ENCODE peak calls at places on chromosomes 1 and 21, in six cellular contexts. One of them, this sample, is unnamed.

GRCh38 chr1:26472330-26472900 is at the start of gene HMGN2:
- DNase-seq in neuronal stem cell: peak; percentile 87
- DNase-seq in HuH-7.5: peak; percentile 70
- DNase-seq in heart left ventricle: peak; percentile 92
- DNase-seq in T-cell: peak; percentile 84
- DNase-seq in NCI-H1105: peak; percentile 98
- DNase-seq in this sample: peak; percentile 59

GRCh38 chr1:1937061-1937460 is 18.0 kb upstream of the TMEM52 start:
- DNase-seq in neuronal stem cell: no peak
- DNase-seq in heart left ventricle: no peak
- DNase-seq in T-cell: no peak
- DNase-seq in HuH-7.5: no peak
- DNase-seq in NCI-H1105: no peak
- DNase-seq in this sample: no peak

GRCh38 chr1:17909634-17910033 is 154.5 kb downstream of the ACTL8 start:
- DNase-seq in NCI-H1105: no peak
- DNase-seq in T-cell: no peak
- DNase-seq in HuH-7.5: no peak
- DNase-seq in neuronal stem cell: no peak
- DNase-seq in heart left ventricle: no peak
- DNase-seq in this sample: no peak

GRCh38 chr1:67372136-67372535 is 58.1 kb downstream of the SERBP1 start:
- DNase-seq in NCI-H1105: no peak
- DNase-seq in HuH-7.5: no peak
- DNase-seq in T-cell: no peak
- DNase-seq in neuronal stem cell: no peak
- DNase-seq in heart left ventricle: no peak
- DNase-seq in this sample: no peak

GRCh38 chr21:43364851-43365424 is 62.0 kb downstream of the SIK1 start:
- DNase-seq in HuH-7.5: no peak
- DNase-seq in heart left ventricle: no peak
- DNase-seq in neuronal stem cell: no peak
- DNase-seq in NCI-H1105: peak; percentile 83
- DNase-seq in T-cell: no peak
- DNase-seq in this sample: no peak

GRCh38 chr1:5514519-5515183 is 477.6 kb downstream of the NPHP4 start:
- DNase-seq in HuH-7.5: peak; percentile 79
- DNase-seq in NCI-H1105: peak; percentile 72
- DNase-seq in heart left ventricle: peak; percentile 56
- DNase-seq in neuronal stem cell: peak; percentile 48
- DNase-seq in T-cell: peak; percentile 55
- DNase-seq in this sample: no peak

GRCh38 chr1:4664601-4665000 is 10.2 kb downstream of the AJAP1 start:
- DNase-seq in heart left ventricle: no peak
- DNase-seq in HuH-7.5: no peak
- DNase-seq in NCI-H1105: no peak
- DNase-seq in T-cell: no peak
- DNase-seq in neuronal stem cell: no peak
- DNase-seq in this sample: no peak

GRCh38 chr1:189654906-189655305 is 822.8 kb downstream of the BRINP3 start:
- DNase-seq in NCI-H1105: no peak
- DNase-seq in neuronal stem cell: no peak
- DNase-seq in T-cell: no peak
- DNase-seq in heart left ventricle: no peak
- DNase-seq in HuH-7.5: no peak
- DNase-seq in this sample: no peak

GRCh38 chr1:9701661-9702060 is 50.1 kb downstream of the PIK3CD start:
- DNase-seq in HuH-7.5: no peak
- DNase-seq in NCI-H1105: no peak
- DNase-seq in T-cell: no peak
- DNase-seq in neuronal stem cell: no peak
- DNase-seq in heart left ventricle: no peak
- DNase-seq in this sample: no peak

GRCh38 chr1:220877348-220878095 is 1.7 kb upstream of the HLX start:
- DNase-seq in heart left ventricle: no peak
- DNase-seq in NCI-H1105: no peak
- DNase-seq in HuH-7.5: no peak
- DNase-seq in T-cell: no peak
- DNase-seq in neuronal stem cell: no peak
- DNase-seq in this sample: no peak

GRCh38 chr1:174191255-174191906 is 32.1 kb downstream of the RABGAP1L start:
- DNase-seq in heart left ventricle: no peak
- DNase-seq in NCI-H1105: no peak
- DNase-seq in HuH-7.5: no peak
- DNase-seq in neuronal stem cell: no peak
- DNase-seq in T-cell: no peak
- DNase-seq in this sample: peak; percentile 48

GRCh38 chr1:232578681-232579195 is 51.2 kb downstream of the SIPA1L2 start:
- DNase-seq in heart left ventricle: no peak
- DNase-seq in HuH-7.5: no peak
- DNase-seq in neuronal stem cell: no peak
- DNase-seq in NCI-H1105: no peak
- DNase-seq in T-cell: no peak
- DNase-seq in this sample: no peak

GRCh38 chr1:203197625-203198024 is 11.1 kb upstream of the CHI3L1 start:
- DNase-seq in neuronal stem cell: no peak
- DNase-seq in HuH-7.5: no peak
- DNase-seq in NCI-H1105: no peak
- DNase-seq in heart left ventricle: no peak
- DNase-seq in T-cell: no peak
- DNase-seq in this sample: peak; percentile 49

This sample was measured in HS-5.